ENCODE peak calls at places on chromosomes 2 and 18, in eight cellular contexts. A is aorta; L is NCI-H1105 treated with DMSO at 0.1 percent for 48 hours; E is activated naive CD8-positive, alpha-beta T cell treated with anti-CD3 and anti-CD28 coated beads, Interleukin-2, amount 50 U/mL, for 24 hours; V is astrocyte; G is adrenal gland; B is A549; O is GM23248. U is an unnamed sample.

GRCh38 chr2:239674981-239675855 is 274.4 kb upstream of the HDAC4 start:
- DNase-seq in B (no peak), L (no peak), A (no peak), E (no peak), O (no peak), V (no peak), G (no peak), U (no peak)

GRCh38 chr2:237122214-237122666 is 36.6 kb downstream of the COPS8 start:
- DNase-seq in V (peak), A (peak), B (peak), E (peak), O (peak), L (no peak), G (peak), U (peak)

GRCh38 chr2:96146881-96147592 is 1.8 kb upstream of the DUSP2 start:
- DNase-seq in G (peak), L (peak), A (peak), B (no peak), O (peak), E (no peak), V (peak), U (no peak)

GRCh38 chr2:197360744-197361156 is 50.2 kb upstream of the ANKRD44 start:
- DNase-seq in V (peak), L (no peak), G (no peak), B (no peak), E (no peak), A (no peak), O (peak), U (no peak)

GRCh38 chr2:82985572-82986197 is 1473.4 kb downstream of the SUCLG1 start:
- DNase-seq in L (no peak), O (no peak), V (no peak), E (no peak), A (no peak), B (no peak), G (no peak), U (no peak)

GRCh38 chr2:20540587-20541304 is 93.9 kb downstream of the RHOB start:
- DNase-seq in E (no peak), O (no peak), B (no peak), G (no peak), L (no peak), V (no peak), A (no peak), U (no peak)

GRCh38 chr2:203870481-203870880 is 2.9 kb downstream of the CTLA4 start:
- DNase-seq in V (no peak), E (no peak), B (no peak), O (no peak), A (no peak), G (no peak), L (no peak), U (no peak)

GRCh38 chr2:148969585-148970180 is 68.8 kb upstream of the LYPD6B start:
- DNase-seq in B (no peak), A (no peak), G (no peak), O (no peak), E (no peak), L (no peak), V (no peak), U (no peak)

GRCh38 chr2:174597347-174598047 is at the start of gene WIPF1:
- DNase-seq in L (no peak), B (no peak), V (peak), A (no peak), G (peak), O (peak), E (peak), U (no peak)

GRCh38 chr2:134982603-134983002 is 64.0 kb downstream of the CCNT2 start:
- DNase-seq in L (no peak), E (no peak), B (no peak), O (no peak), V (no peak), A (no peak), G (no peak), U (no peak)

GRCh38 chr2:105324732-105325131 is 4.8 kb downstream of the TGFBRAP1 start:
- DNase-seq in B (no peak), E (no peak), A (no peak), G (no peak), O (peak), V (peak), L (no peak), U (no peak)

GRCh38 chr2:238449909-238450417 is 23.2 kb downstream of the ASB1 start:
- DNase-seq in V (no peak), E (no peak), L (no peak), A (peak), B (no peak), G (peak), O (peak), U (no peak)

GRCh38 chr2:158823838-158824237 is 28.7 kb downstream of the DAPL1 start:
- DNase-seq in E (no peak), V (no peak), B (no peak), L (no peak), G (no peak), A (no peak), O (no peak), U (no peak)

GRCh38 chr18:12408247-12408869 is 629 bp downstream of the PRELID3A start:
- DNase-seq in A (peak), G (no peak), B (no peak), V (peak), E (peak), L (no peak), O (peak), U (no peak)

GRCh38 chr18:49886891-49887764 is 73.8 kb upstream of the ACAA2 start:
- DNase-seq in E (no peak), O (peak), G (no peak), A (no peak), V (no peak), B (no peak), L (no peak), U (no peak)

GRCh38 chr2:217827430-217828201 is 175.2 kb downstream of the TNS1 start:
- DNase-seq in B (no peak), A (peak), L (no peak), E (no peak), G (peak), V (no peak), O (peak), U (no peak)

GRCh38 chr2:71340176-71340575 is 8.6 kb downstream of the ZNF638 start:
- DNase-seq in B (no peak), V (no peak), G (no peak), E (no peak), O (no peak), L (no peak), A (no peak), U (no peak)

GRCh38 chr2:222040333-222040732 is 258.5 kb downstream of the PAX3 start:
- DNase-seq in B (no peak), E (no peak), A (no peak), O (no peak), L (no peak), G (no peak), V (no peak), U (no peak)

U was measured in GM12891.